ENCODE peak calls at places on chromosomes 2 and 18, in eight cellular contexts. D is PC-9, L is epithelial cell of esophagus, A is IMR-90, R is A549, P is astrocyte, N is body of pancreas, T is AG04450. C is an unnamed sample.

GRCh38 chr2:2873450-2873811 is 504.2 kb downstream of the EIPR1 start:
- DNase-seq in D (no peak), L (no peak), A (no peak), R (no peak), P (no peak), N (no peak), T (no peak), C (no peak)

GRCh38 chr18:57915848-57916596 is 112.9 kb upstream of the ATP8B1 start:
- DNase-seq in D (no peak), L (no peak), A (peak; percentile 47), R (no peak), P (no peak), N (peak; percentile 22), T (no peak), C (no peak)

GRCh38 chr2:181977661-181978350 is 7.8 kb upstream of the PPP1R1C start:
- DNase-seq in D (no peak), L (peak; percentile 100), A (peak; percentile 76), R (peak; percentile 10), P (no peak), N (no peak), T (no peak), C (peak; percentile 82)

GRCh38 chr18:35672897-35673296 is 91.4 kb downstream of the GALNT1 start:
- DNase-seq in D (peak; percentile 36), L (peak; percentile 67), A (peak; percentile 77), R (no peak), P (peak; percentile 8), N (no peak), T (peak; percentile 3), C (peak; percentile 27)

GRCh38 chr2:169572821-169573159 is 875 bp downstream of the FASTKD1 start:
- DNase-seq in D (no peak), L (no peak), A (no peak), R (no peak), P (no peak), N (no peak), T (no peak), C (no peak)

GRCh38 chr18:14976736-14977430 is 228.9 kb downstream of the ANKRD30B start:
- DNase-seq in D (peak; percentile 46), L (no peak), A (no peak), R (no peak), P (no peak), N (no peak), T (no peak), C (no peak)

GRCh38 chr18:58653814-58654509 is 17.3 kb upstream of the MALT1 start:
- DNase-seq in D (no peak), L (no peak), A (no peak), R (no peak), P (peak; percentile 71), N (no peak), T (no peak), C (no peak)

GRCh38 chr2:54097124-54097523 is 18.3 kb upstream of the ACYP2 start:
- DNase-seq in D (peak; percentile 12), L (no peak), A (no peak), R (no peak), P (no peak), N (no peak), T (no peak), C (no peak)

GRCh38 chr2:72574886-72575285 is 250.9 kb downstream of the EXOC6B start:
- DNase-seq in D (no peak), L (no peak), A (no peak), R (no peak), P (no peak), N (no peak), T (no peak), C (no peak)

GRCh38 chr18:58209326-58209725 is 165.3 kb downstream of the NEDD4L start:
- DNase-seq in D (no peak), L (no peak), A (peak; percentile 41), R (no peak), P (peak; percentile 46), N (no peak), T (no peak), C (no peak)

GRCh38 chr2:39990335-39990734 is 211.3 kb upstream of the THUMPD2 start:
- DNase-seq in D (no peak), L (no peak), A (peak; percentile 82), R (no peak), P (peak; percentile 82), N (no peak), T (no peak), C (peak; percentile 55)

GRCh38 chr2:227180770-227181169 is 16.3 kb downstream of the COL4A3 start:
- DNase-seq in D (no peak), L (no peak), A (no peak), R (no peak), P (no peak), N (no peak), T (no peak), C (no peak)

GRCh38 chr2:58677763-58678162 is 436.6 kb upstream of the FANCL start:
- DNase-seq in D (no peak), L (no peak), A (no peak), R (no peak), P (no peak), N (no peak), T (no peak), C (no peak)

GRCh38 chr2:58686757-58687156 is 445.6 kb upstream of the FANCL start:
- DNase-seq in D (no peak), L (no peak), A (no peak), R (no peak), P (no peak), N (no peak), T (no peak), C (no peak)

GRCh38 chr2:58680938-58681337 is 439.8 kb upstream of the FANCL start:
- DNase-seq in D (no peak), L (peak; percentile 20), A (no peak), R (no peak), P (no peak), N (no peak), T (no peak), C (no peak)
- TF ChIP-seq CTCF in D (peak; percentile 60), L (no peak), A (no peak), R (peak; percentile 45), P (no peak), N (no peak), T (no peak), C (peak; percentile 60)

GRCh38 chr2:225091336-225091735 is 49.1 kb upstream of the DOCK10 start:
- DNase-seq in D (peak; percentile 68), L (peak; percentile 95), A (peak; percentile 98), R (peak; percentile 49), P (peak; percentile 97), N (no peak), T (peak; percentile 80), C (peak; percentile 98)

GRCh38 chr2:225100856-225101294 is 58.6 kb upstream of the DOCK10 start:
- DNase-seq in D (peak; percentile 83), L (peak; percentile 87), A (peak; percentile 97), R (peak; percentile 71), P (peak; percentile 97), N (no peak), T (peak; percentile 81), C (peak; percentile 94)

GRCh38 chr2:225100269-225100668 is 58.0 kb upstream of the DOCK10 start:
- DNase-seq in D (no peak), L (no peak), A (peak; percentile 34), R (peak; percentile 25), P (peak; percentile 75), N (no peak), T (no peak), C (peak; percentile 50)

DNA sequence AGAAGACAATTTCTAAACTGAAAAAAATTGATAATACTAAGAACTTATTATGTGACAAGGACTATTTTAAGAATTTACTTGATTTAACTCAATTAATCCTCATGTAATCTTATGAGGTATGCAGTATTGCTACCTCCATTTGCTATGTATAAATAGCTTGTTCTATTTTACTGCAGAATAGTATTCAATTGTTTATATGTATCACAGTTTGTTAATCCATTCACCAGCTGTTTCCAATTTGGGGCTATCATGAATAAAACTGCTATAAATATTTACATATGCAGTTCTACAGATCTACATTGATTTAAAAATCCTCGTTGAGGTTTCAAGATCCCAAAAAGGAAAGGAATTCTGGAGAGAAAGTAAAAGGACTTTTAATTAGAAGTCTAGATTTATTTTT is 54.8 kb upstream of the DOCK10 start:
- DNase-seq in D (no peak), L (no peak), A (peak; percentile 87), R (no peak), P (no peak), N (no peak), T (peak; percentile 66), C (no peak)
- TF ChIP-seq CTCF in D (no peak), L (no peak), A (no peak), R (no peak), P (no peak), N (no peak), T (no peak), C (no peak)

GRCh38 chr18:41532344-41533086 is 422.5 kb upstream of the PIK3C3 start:
- DNase-seq in D (no peak), L (peak; percentile 20), A (peak; percentile 1), R (no peak), P (no peak), N (no peak), T (no peak), C (no peak)
- TF ChIP-seq CTCF in D (peak; percentile 26), L (peak; percentile 39), A (peak; percentile 14), R (no peak), P (peak; percentile 8), N (no peak), T (peak; percentile 12), C (peak; percentile 29)

GRCh38 chr2:166961933-166962332 is 73.7 kb downstream of the XIRP2 start:
- DNase-seq in D (no peak), L (no peak), A (peak; percentile 12), R (no peak), P (no peak), N (no peak), T (no peak), C (no peak)

GRCh38 chr2:166957686-166958085 is 69.4 kb downstream of the XIRP2 start:
- DNase-seq in D (no peak), L (no peak), A (peak; percentile 64), R (no peak), P (no peak), N (no peak), T (peak; percentile 1), C (no peak)

GRCh38 chr2:166960702-166961101 is 72.4 kb downstream of the XIRP2 start:
- DNase-seq in D (no peak), L (no peak), A (no peak), R (no peak), P (no peak), N (no peak), T (no peak), C (no peak)

DNA sequence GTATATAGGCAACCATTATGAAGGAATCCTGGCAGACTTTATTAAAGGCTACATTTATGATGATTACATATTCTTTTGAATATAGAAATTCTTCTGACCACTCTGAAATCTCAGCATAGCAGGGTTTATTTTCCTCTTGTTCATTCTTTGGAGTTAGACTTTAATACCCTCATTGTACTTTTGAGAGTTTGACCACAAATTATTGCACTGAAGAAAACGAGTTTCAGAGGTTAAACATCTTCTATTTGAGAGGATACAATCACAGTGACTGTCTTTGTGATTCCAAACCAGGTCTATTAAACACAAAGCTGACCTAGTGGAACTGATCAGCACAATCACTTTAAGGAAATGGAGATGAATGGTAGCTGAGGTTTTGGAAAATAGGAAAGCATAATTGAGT is 71.3 kb downstream of the XIRP2 start:
- DNase-seq in D (no peak), L (no peak), A (no peak), R (no peak), P (no peak), N (no peak), T (no peak), C (no peak)
- TF ChIP-seq CTCF in D (no peak), L (no peak), A (no peak), R (no peak), P (no peak), N (no peak), T (no peak), C (no peak)

DNA sequence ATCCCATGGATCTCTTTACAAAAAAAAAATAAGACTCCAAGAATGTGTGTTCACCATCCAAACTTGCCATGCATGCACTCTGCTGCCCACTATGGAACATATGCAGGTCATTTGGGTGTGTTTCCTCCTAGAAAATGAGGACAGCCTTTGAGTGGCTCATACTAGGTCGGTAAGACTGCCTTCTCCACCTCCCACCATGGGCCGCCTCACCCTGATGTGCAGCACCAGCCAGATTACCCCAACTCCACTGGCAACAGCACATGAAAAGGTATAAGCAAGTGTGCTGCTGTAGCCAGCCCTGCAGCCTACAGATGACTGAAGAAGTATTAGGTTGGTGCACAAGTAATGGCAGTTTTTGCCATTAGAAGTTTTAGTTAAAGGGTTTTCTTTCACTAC is 214.2 kb downstream of the ATAD2B start:
- DNase-seq in D (no peak), L (no peak), A (no peak), R (no peak), P (no peak), N (no peak), T (no peak), C (no peak)
- TF ChIP-seq CTCF in D (no peak), L (no peak), A (no peak), R (no peak), P (no peak), N (no peak), T (no peak), C (no peak)

C was measured in HFFc6.